ENCODE peak calls at places on chromosomes 5 and 9, in eight cellular contexts. S is cardiac muscle cell, X is coronary artery, W is heart right ventricle, U is AG04450, T is esophagus squamous epithelium, H is AG10803, P is A549. G is an unnamed sample.

GRCh38 chr5:62284946-62285891 is 20.8 kb upstream of the KIF2A start:
- DNase-seq in S (no peak), X (no peak), W (no peak), U (no peak), T (no peak), H (no peak), P (no peak), G (no peak)

GRCh38 chr9:135957431-135957830 is 3.7 kb downstream of the UBAC1 start:
- DNase-seq in S (no peak), X (no peak), W (no peak), U (no peak), T (no peak), H (no peak), P (no peak), G (no peak)

GRCh38 chr9:101778332-101778731 is 39.9 kb upstream of the GRIN3A start:
- DNase-seq in S (no peak), X (no peak), W (no peak), U (no peak), T (no peak), H (no peak), P (no peak), G (no peak)

GRCh38 chr5:106587-106986 is 14.6 kb downstream of the PLEKHG4B start:
- DNase-seq in S (peak), X (no peak), W (no peak), U (no peak), T (no peak), H (no peak), P (no peak), G (no peak)

GRCh38 chr9:128375865-128376264 is 4.7 kb downstream of the URM1 start:
- DNase-seq in S (no peak), X (no peak), W (no peak), U (no peak), T (no peak), H (no peak), P (no peak), G (no peak)

GRCh38 chr5:84381501-84382362 is 2.9 kb downstream of the EDIL3 start:
- DNase-seq in S (peak), X (no peak), W (no peak), U (no peak), T (no peak), H (no peak), P (no peak), G (no peak)

GRCh38 chr5:107072967-107073366 is 597.8 kb downstream of the EFNA5 start:
- DNase-seq in S (no peak), X (no peak), W (no peak), U (no peak), T (no peak), H (no peak), P (no peak), G (no peak)

GRCh38 chr5:135553688-135554462 is 18.1 kb upstream of the NEUROG1 start:
- DNase-seq in S (peak), X (no peak), W (no peak), U (no peak), T (no peak), H (peak), P (peak), G (peak)

GRCh38 chr5:75616961-75617660 is 5.9 kb downstream of the ANKDD1B start:
- DNase-seq in S (no peak), X (no peak), W (no peak), U (no peak), T (no peak), H (no peak), P (no peak), G (no peak)

GRCh38 chr9:137461663-137462395 is 2.7 kb upstream of the NSMF start:
- DNase-seq in S (peak), X (peak), W (peak), U (no peak), T (no peak), H (peak), P (peak), G (peak)

GRCh38 chr5:147818290-147818689 is 13.2 kb downstream of the SPINK1 start:
- DNase-seq in S (peak), X (no peak), W (no peak), U (no peak), T (no peak), H (no peak), P (no peak), G (no peak)

GRCh38 chr9:37969130-37969529 is 65.2 kb upstream of the SLC25A51 start:
- DNase-seq in S (peak), X (no peak), W (peak), U (no peak), T (no peak), H (no peak), P (peak), G (peak)

GRCh38 chr5:35232124-35232523 is 1.8 kb upstream of the PRLR start:
- DNase-seq in S (no peak), X (no peak), W (no peak), U (no peak), T (no peak), H (no peak), P (no peak), G (no peak)

GRCh38 chr5:35223777-35224395 is 6.4 kb downstream of the PRLR start:
- DNase-seq in S (no peak), X (no peak), W (no peak), U (no peak), T (no peak), H (no peak), P (no peak), G (no peak)

GRCh38 chr5:35230043-35230611 is at the start of gene PRLR:
- DNase-seq in S (peak), X (no peak), W (peak), U (no peak), T (no peak), H (peak), P (peak), G (peak)

GRCh38 chr5:35229076-35230042 is 928 bp downstream of the PRLR start:
- DNase-seq in S (peak), X (no peak), W (no peak), U (no peak), T (no peak), H (no peak), P (peak), G (peak)

GRCh38 chr5:35228304-35228703 is 2.0 kb downstream of the PRLR start:
- DNase-seq in S (no peak), X (no peak), W (no peak), U (no peak), T (no peak), H (no peak), P (no peak), G (no peak)
- H3K4me3 ChIP-seq in S (no peak), X (no peak), W (no peak), U (no peak), T (no peak), H (no peak), P (no peak), G (no peak)

DNA sequence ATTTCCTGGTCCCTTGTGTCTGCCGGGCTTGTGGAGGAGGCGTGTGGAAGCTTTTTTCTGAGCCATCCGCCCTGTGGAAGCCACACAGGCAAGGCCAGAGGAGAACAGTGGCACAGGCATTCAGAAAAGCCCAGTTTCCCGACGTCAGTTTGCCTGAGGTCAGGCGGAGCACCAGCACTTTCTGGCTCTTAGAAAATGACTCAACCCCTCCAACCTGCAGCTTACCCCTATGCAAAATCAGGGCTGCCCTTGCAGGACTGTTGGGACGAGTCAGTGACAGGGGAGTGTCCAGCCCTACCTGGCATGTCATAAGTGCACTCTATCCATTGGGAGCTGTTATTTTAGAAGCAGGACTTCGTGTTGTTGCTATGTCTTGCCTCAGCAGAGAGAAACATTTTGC is 216.0 kb downstream of the NR3C1 start:
- DNase-seq in S (no peak), X (no peak), W (no peak), U (no peak), T (no peak), H (no peak), P (no peak), G (no peak)
- H3K4me3 ChIP-seq in S (no peak), X (no peak), W (no peak), U (no peak), T (no peak), H (no peak), P (no peak), G (no peak)

DNA sequence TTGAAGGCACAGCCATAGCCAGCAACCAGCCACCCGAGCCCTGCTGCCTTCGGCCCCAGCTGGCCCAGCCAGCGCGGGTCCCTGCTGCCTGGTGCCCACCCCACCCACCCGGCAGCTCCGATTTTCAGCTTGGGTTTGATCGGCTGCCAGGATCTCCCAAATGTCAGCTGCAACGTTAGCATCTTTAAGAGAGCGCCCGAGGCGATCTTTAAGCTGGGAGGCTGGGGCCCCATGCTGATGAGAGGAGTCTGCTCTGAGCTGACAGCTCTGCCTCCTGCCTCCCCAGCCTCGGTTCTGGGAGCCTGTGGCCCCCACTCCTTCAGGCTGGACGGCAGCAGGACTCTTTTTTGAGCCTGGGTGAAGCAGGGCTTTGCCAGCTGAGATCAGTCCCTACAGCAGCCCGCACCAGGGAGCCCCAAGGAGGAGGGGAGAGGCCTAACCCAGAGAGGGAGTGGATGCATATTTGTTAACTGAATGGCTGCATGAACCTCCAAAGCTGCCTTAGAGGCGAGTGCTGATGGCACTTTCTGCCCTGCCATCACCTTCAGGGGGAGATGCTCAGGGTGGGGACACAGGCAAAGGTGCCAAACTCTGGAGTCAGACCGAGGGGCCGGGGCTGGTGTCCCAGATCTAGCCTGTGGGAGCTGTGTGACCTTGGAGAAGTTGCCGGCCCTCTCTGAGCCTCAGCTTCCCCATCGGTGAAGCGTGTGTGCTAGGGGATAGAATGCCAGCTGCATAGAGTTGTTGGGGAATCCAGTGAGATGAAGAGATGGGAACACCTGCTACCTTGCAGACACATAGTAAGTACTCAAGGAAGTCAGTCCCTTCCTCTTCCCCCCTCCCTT is 165.5 kb downstream of the C9orf50 start:
- DNase-seq in S (no peak), X (no peak), W (no peak), U (no peak), T (no peak), H (no peak), P (no peak), G (no peak)
- H3K4me3 ChIP-seq in S (no peak), X (no peak), W (no peak), U (no peak), T (no peak), H (no peak), P (no peak), G (no peak)

DNA sequence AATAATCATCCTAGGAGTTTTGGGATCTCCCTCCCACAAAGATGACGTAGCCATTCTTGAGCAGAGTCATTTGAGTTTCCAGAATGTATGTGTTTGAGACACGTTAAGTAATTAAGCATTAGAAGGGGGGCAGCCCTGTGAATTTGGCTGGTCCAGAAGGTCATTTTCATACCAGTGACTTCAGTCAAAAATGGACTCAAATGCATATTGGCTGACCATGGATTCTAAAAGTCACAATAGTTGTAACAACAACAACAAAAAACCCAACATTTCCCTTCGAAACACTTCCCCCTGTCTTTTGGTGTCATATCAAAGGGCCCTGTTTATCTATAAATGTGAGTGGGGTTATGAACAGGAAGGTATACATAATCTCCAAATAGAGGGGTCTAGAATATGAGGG is 1.3 kb upstream of the PTCH1 start:
- DNase-seq in S (no peak), X (no peak), W (no peak), U (no peak), T (no peak), H (no peak), P (no peak), G (no peak)
- H3K4me3 ChIP-seq in S (no peak), X (no peak), W (no peak), U (no peak), T (no peak), H (no peak), P (no peak), G (no peak)

G was measured in right lobe of liver.